ENCODE peak calls at places on chromosomes 12 and 14, in ten cellular contexts. One of them, this sample, is unnamed.

GRCh38 chr14:50943943-50944646 is at the start of gene PYGL:
- DNase-seq in tibial nerve: peak
- DNase-seq in uterus: peak
- DNase-seq in sigmoid colon: peak
- DNase-seq in lower leg skin: peak
- DNase-seq in A549: peak
- DNase-seq in NB4: peak
- DNase-seq in ovary: peak
- DNase-seq in stomach: peak
- DNase-seq in body of pancreas: peak
- DNase-seq in this sample: no peak

GRCh38 chr12:71671816-71672215 is 7.7 kb downstream of the THAP2 start:
- DNase-seq in A549: no peak
- DNase-seq in NB4: no peak
- DNase-seq in lower leg skin: no peak
- DNase-seq in body of pancreas: no peak
- DNase-seq in tibial nerve: no peak
- DNase-seq in sigmoid colon: no peak
- DNase-seq in ovary: no peak
- DNase-seq in uterus: no peak
- DNase-seq in stomach: no peak
- DNase-seq in this sample: no peak

GRCh38 chr12:107309020-107309419 is 215.7 kb upstream of the CRY1 start:
- DNase-seq in ovary: no peak
- DNase-seq in NB4: no peak
- DNase-seq in sigmoid colon: no peak
- DNase-seq in lower leg skin: no peak
- DNase-seq in stomach: no peak
- DNase-seq in uterus: no peak
- DNase-seq in tibial nerve: no peak
- DNase-seq in body of pancreas: no peak
- DNase-seq in A549: no peak
- DNase-seq in this sample: no peak

GRCh38 chr14:51616724-51617409 is 34.8 kb upstream of the FRMD6 start:
- DNase-seq in NB4: no peak
- DNase-seq in body of pancreas: peak
- DNase-seq in lower leg skin: no peak
- DNase-seq in A549: peak
- DNase-seq in uterus: no peak
- DNase-seq in sigmoid colon: no peak
- DNase-seq in tibial nerve: no peak
- DNase-seq in stomach: peak
- DNase-seq in ovary: no peak
- DNase-seq in this sample: no peak

GRCh38 chr12:76341436-76342030 is 6.7 kb downstream of the BBS10 start:
- DNase-seq in sigmoid colon: no peak
- DNase-seq in tibial nerve: no peak
- DNase-seq in stomach: no peak
- DNase-seq in uterus: no peak
- DNase-seq in body of pancreas: no peak
- DNase-seq in ovary: no peak
- DNase-seq in lower leg skin: no peak
- DNase-seq in NB4: no peak
- DNase-seq in A549: no peak
- DNase-seq in this sample: no peak

GRCh38 chr12:7229741-7230140 is 40.3 kb downstream of the PEX5 start:
- DNase-seq in uterus: no peak
- DNase-seq in lower leg skin: no peak
- DNase-seq in sigmoid colon: no peak
- DNase-seq in stomach: no peak
- DNase-seq in ovary: no peak
- DNase-seq in tibial nerve: no peak
- DNase-seq in NB4: no peak
- DNase-seq in body of pancreas: no peak
- DNase-seq in A549: no peak
- DNase-seq in this sample: no peak

GRCh38 chr12:107847430-107847829 is 72.9 kb downstream of the ASCL4 start:
- DNase-seq in tibial nerve: no peak
- DNase-seq in NB4: no peak
- DNase-seq in stomach: no peak
- DNase-seq in A549: no peak
- DNase-seq in sigmoid colon: no peak
- DNase-seq in ovary: no peak
- DNase-seq in body of pancreas: no peak
- DNase-seq in lower leg skin: no peak
- DNase-seq in uterus: no peak
- DNase-seq in this sample: no peak

GRCh38 chr12:12979731-12980259 is 20.3 kb downstream of the HEBP1 start:
- DNase-seq in sigmoid colon: no peak
- DNase-seq in lower leg skin: no peak
- DNase-seq in NB4: no peak
- DNase-seq in A549: peak
- DNase-seq in stomach: no peak
- DNase-seq in uterus: peak
- DNase-seq in body of pancreas: no peak
- DNase-seq in ovary: no peak
- DNase-seq in tibial nerve: no peak
- DNase-seq in this sample: no peak

GRCh38 chr12:63228853-63229252 is 77.9 kb upstream of the AVPR1A start:
- DNase-seq in sigmoid colon: no peak
- DNase-seq in body of pancreas: no peak
- DNase-seq in NB4: no peak
- DNase-seq in A549: no peak
- DNase-seq in stomach: no peak
- DNase-seq in ovary: no peak
- DNase-seq in lower leg skin: no peak
- DNase-seq in tibial nerve: no peak
- DNase-seq in uterus: no peak
- DNase-seq in this sample: no peak

GRCh38 chr14:64444984-64445845 is 20.1 kb upstream of the AKAP5 start:
- DNase-seq in sigmoid colon: no peak
- DNase-seq in body of pancreas: no peak
- DNase-seq in lower leg skin: no peak
- DNase-seq in stomach: no peak
- DNase-seq in tibial nerve: no peak
- DNase-seq in NB4: peak
- DNase-seq in A549: no peak
- DNase-seq in ovary: peak
- DNase-seq in uterus: peak
- DNase-seq in this sample: no peak

GRCh38 chr14:25537846-25538455 is 488.0 kb upstream of the STXBP6 start:
- DNase-seq in NB4: peak
- DNase-seq in stomach: peak
- DNase-seq in body of pancreas: peak
- DNase-seq in sigmoid colon: no peak
- DNase-seq in lower leg skin: no peak
- DNase-seq in ovary: no peak
- DNase-seq in A549: no peak
- DNase-seq in uterus: no peak
- DNase-seq in tibial nerve: no peak
- DNase-seq in this sample: no peak

GRCh38 chr14:54138024-54138353 is 181.4 kb upstream of the BMP4 start:
- DNase-seq in ovary: no peak
- DNase-seq in tibial nerve: no peak
- DNase-seq in uterus: no peak
- DNase-seq in A549: no peak
- DNase-seq in lower leg skin: no peak
- DNase-seq in sigmoid colon: no peak
- DNase-seq in body of pancreas: no peak
- DNase-seq in stomach: no peak
- DNase-seq in NB4: no peak
- DNase-seq in this sample: no peak

GRCh38 chr12:98253207-98253606 is 262.2 kb upstream of the TMPO start:
- DNase-seq in sigmoid colon: no peak
- DNase-seq in NB4: no peak
- DNase-seq in A549: no peak
- DNase-seq in lower leg skin: no peak
- DNase-seq in stomach: no peak
- DNase-seq in tibial nerve: no peak
- DNase-seq in uterus: no peak
- DNase-seq in ovary: no peak
- DNase-seq in body of pancreas: no peak
- DNase-seq in this sample: no peak

GRCh38 chr14:92315050-92315785 is 7.7 kb upstream of the SLC24A4 start:
- DNase-seq in ovary: no peak
- DNase-seq in tibial nerve: no peak
- DNase-seq in body of pancreas: no peak
- DNase-seq in lower leg skin: no peak
- DNase-seq in stomach: no peak
- DNase-seq in uterus: no peak
- DNase-seq in NB4: no peak
- DNase-seq in sigmoid colon: no peak
- DNase-seq in A549: no peak
- DNase-seq in this sample: no peak

GRCh38 chr12:52059582-52060497 is 8.6 kb downstream of the NR4A1 start:
- DNase-seq in lower leg skin: no peak
- DNase-seq in sigmoid colon: peak
- DNase-seq in uterus: peak
- DNase-seq in A549: no peak
- DNase-seq in ovary: peak
- DNase-seq in NB4: no peak
- DNase-seq in body of pancreas: no peak
- DNase-seq in stomach: no peak
- DNase-seq in tibial nerve: no peak
- DNase-seq in this sample: no peak
- TF ChIP-seq POLR2A in lower leg skin: no peak
- TF ChIP-seq POLR2A in sigmoid colon: peak
- TF ChIP-seq POLR2A in uterus: no peak
- TF ChIP-seq POLR2A in A549: no peak
- TF ChIP-seq POLR2A in ovary: peak
- TF ChIP-seq POLR2A in NB4: no peak
- TF ChIP-seq POLR2A in body of pancreas: no peak
- TF ChIP-seq POLR2A in stomach: no peak
- TF ChIP-seq POLR2A in tibial nerve: no peak
- TF ChIP-seq POLR2A in this sample: no peak

DNA sequence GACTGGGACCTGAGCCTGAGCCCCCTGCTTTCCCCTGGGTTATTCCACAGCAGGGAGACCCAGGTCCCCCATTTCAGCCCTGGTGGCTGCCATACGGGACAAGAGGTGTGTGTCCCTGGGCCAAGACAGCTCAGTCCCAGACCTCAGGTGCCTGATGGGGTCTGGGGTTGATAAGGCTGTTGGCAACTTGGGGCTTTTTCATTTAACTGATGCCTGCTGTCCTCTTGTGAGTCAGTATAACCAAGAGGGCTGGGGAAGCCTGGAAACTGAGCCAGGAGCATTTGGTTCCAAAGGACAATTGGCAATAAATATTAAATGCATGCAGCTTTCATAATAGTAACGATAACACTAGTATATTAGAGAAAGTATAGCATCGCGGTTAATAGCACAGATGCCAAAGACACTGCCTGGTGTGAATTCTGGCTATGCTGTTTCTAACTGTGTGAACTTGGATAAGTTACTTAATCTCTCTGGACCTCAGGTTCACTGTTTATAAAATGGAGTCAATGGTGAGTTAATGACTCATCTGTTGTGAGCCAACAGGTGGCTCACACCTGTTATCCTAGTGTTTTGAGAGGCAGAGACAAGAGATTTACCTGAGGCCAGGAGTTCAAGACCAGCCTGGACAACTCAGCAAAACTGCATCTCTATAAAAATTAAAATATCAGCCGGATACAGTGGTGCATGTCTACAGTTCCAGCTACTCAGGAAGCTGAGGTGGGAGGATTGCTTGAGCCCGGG is 919 bp downstream of the SDSL start:
- DNase-seq in sigmoid colon: no peak
- DNase-seq in A549: no peak
- DNase-seq in uterus: no peak
- DNase-seq in body of pancreas: no peak
- DNase-seq in tibial nerve: no peak
- DNase-seq in stomach: no peak
- DNase-seq in ovary: no peak
- DNase-seq in NB4: no peak
- DNase-seq in lower leg skin: no peak
- DNase-seq in this sample: no peak
- H3K4me3 ChIP-seq in sigmoid colon: peak
- H3K4me3 ChIP-seq in A549: peak
- H3K4me3 ChIP-seq in uterus: no peak
- H3K4me3 ChIP-seq in body of pancreas: peak
- H3K4me3 ChIP-seq in tibial nerve: peak
- H3K4me3 ChIP-seq in stomach: peak
- H3K4me3 ChIP-seq in ovary: peak
- H3K4me3 ChIP-seq in NB4: peak
- H3K4me3 ChIP-seq in lower leg skin: no peak
- H3K4me3 ChIP-seq in this sample: no peak

DNA sequence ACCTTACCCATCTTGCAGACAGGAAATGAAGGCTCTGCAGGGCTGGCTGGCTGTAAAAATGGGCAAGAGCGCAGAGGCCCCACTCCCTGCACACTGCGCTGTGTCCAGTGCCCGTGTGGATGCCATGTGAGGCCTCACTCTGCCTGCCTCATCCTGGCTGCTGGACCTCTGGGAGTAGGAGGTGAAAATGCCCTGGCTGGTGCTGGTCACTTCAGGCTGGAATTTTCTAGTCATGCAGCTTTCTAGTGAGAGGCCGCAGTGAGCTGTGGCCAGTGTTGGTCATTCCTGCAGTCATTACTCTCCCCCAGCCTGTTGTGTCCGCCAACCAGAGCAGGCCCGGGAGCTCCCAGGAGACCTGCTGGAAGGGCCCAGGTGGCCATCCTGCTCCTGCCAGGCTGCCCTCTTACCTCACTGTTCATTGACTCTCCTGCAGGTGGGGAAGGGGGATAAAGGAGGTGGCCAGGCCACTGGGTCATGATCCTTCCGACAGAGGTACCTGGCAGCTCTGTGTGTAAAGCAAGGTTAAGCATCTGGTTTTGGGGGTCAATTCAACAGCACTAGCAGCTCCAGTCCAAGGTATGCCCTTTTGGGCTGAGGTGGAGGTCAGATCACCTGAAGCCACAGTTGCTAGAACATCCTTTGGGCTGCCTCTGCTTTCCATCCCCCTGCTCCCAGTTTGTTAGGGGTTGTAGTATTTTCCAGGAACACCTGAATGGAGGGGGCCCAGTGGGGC is 39.8 kb downstream of the SH2B3 start:
- DNase-seq in tibial nerve: no peak
- DNase-seq in body of pancreas: peak
- DNase-seq in stomach: peak
- DNase-seq in A549: no peak
- DNase-seq in lower leg skin: peak
- DNase-seq in ovary: no peak
- DNase-seq in NB4: no peak
- DNase-seq in sigmoid colon: peak
- DNase-seq in uterus: peak
- DNase-seq in this sample: no peak
- TF ChIP-seq POLR2A in tibial nerve: no peak
- TF ChIP-seq POLR2A in body of pancreas: no peak
- TF ChIP-seq POLR2A in stomach: no peak
- TF ChIP-seq POLR2A in A549: no peak
- TF ChIP-seq POLR2A in lower leg skin: no peak
- TF ChIP-seq POLR2A in ovary: no peak
- TF ChIP-seq POLR2A in NB4: no peak
- TF ChIP-seq POLR2A in sigmoid colon: no peak
- TF ChIP-seq POLR2A in uterus: no peak
- TF ChIP-seq POLR2A in this sample: no peak

DNA sequence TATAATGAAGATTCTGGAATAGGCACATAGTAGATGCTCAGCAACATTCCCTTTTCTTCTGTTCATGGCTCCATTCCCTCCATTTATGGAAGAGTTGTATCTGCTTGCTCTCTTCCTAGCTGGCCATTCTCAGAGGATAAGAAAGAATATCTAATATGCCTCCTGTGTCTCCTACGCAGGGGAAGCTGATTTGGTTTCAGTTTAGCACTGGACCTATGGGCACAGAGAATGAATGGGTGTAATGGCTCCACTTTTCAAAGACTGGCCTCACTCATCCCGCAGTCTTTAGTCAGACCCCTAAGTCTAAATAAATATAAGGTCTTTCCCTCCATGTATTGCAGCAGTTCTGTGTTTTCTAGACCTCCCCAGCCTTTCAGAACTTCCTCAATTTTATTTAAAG is 2.0 kb downstream of the PKP2 start:
- DNase-seq in sigmoid colon: no peak
- DNase-seq in uterus: no peak
- DNase-seq in ovary: no peak
- DNase-seq in body of pancreas: no peak
- DNase-seq in tibial nerve: no peak
- DNase-seq in A549: no peak
- DNase-seq in stomach: no peak
- DNase-seq in lower leg skin: no peak
- DNase-seq in NB4: no peak
- DNase-seq in this sample: no peak
- H3K4me3 ChIP-seq in sigmoid colon: no peak
- H3K4me3 ChIP-seq in uterus: no peak
- H3K4me3 ChIP-seq in ovary: peak
- H3K4me3 ChIP-seq in body of pancreas: no peak
- H3K4me3 ChIP-seq in tibial nerve: no peak
- H3K4me3 ChIP-seq in A549: no peak
- H3K4me3 ChIP-seq in stomach: peak
- H3K4me3 ChIP-seq in lower leg skin: no peak
- H3K4me3 ChIP-seq in NB4: no peak
- H3K4me3 ChIP-seq in this sample: no peak

This sample was measured in esophagus squamous epithelium.